ENCODE peak calls at places on chromosomes 2 and 18, in seven cellular contexts. One of them, this sample, is unnamed.

GRCh38 chr18:69725009-69725408 is 222.7 kb downstream of the CD226 start:
- DNase-seq in endothelial cell of umbilical vein: no peak
- DNase-seq in K562: no peak
- DNase-seq in HL-60: no peak
- DNase-seq in Panc1: no peak
- DNase-seq in spleen: no peak
- DNase-seq in vagina: no peak
- DNase-seq in this sample: no peak

GRCh38 chr18:79912994-79913831 is 38.2 kb downstream of the SLC66A2 start:
- DNase-seq in K562: no peak
- DNase-seq in spleen: peak
- DNase-seq in Panc1: no peak
- DNase-seq in HL-60: no peak
- DNase-seq in vagina: peak
- DNase-seq in endothelial cell of umbilical vein: no peak
- DNase-seq in this sample: no peak

GRCh38 chr2:37564356-37564755 is 107.1 kb downstream of the CDC42EP3 start:
- DNase-seq in vagina: no peak
- DNase-seq in HL-60: no peak
- DNase-seq in endothelial cell of umbilical vein: no peak
- DNase-seq in spleen: no peak
- DNase-seq in Panc1: no peak
- DNase-seq in K562: no peak
- DNase-seq in this sample: no peak

GRCh38 chr2:46170011-46170410 is 127.2 kb upstream of the EPAS1 start:
- DNase-seq in vagina: no peak
- DNase-seq in endothelial cell of umbilical vein: no peak
- DNase-seq in Panc1: no peak
- DNase-seq in spleen: no peak
- DNase-seq in K562: no peak
- DNase-seq in HL-60: no peak
- DNase-seq in this sample: no peak

GRCh38 chr18:79515944-79516351 is 120.2 kb downstream of the NFATC1 start:
- DNase-seq in endothelial cell of umbilical vein: no peak
- DNase-seq in Panc1: no peak
- DNase-seq in vagina: peak
- DNase-seq in spleen: peak
- DNase-seq in K562: peak
- DNase-seq in HL-60: no peak
- DNase-seq in this sample: peak

GRCh38 chr18:6994719-6995430 is 122.7 kb downstream of the LAMA1 start:
- DNase-seq in spleen: no peak
- DNase-seq in K562: no peak
- DNase-seq in Panc1: no peak
- DNase-seq in endothelial cell of umbilical vein: no peak
- DNase-seq in HL-60: no peak
- DNase-seq in vagina: no peak
- DNase-seq in this sample: no peak

GRCh38 chr2:183093857-183094657 is 15.5 kb downstream of the DUSP19 start:
- DNase-seq in HL-60: no peak
- DNase-seq in endothelial cell of umbilical vein: peak
- DNase-seq in vagina: no peak
- DNase-seq in Panc1: no peak
- DNase-seq in spleen: no peak
- DNase-seq in K562: no peak
- DNase-seq in this sample: no peak

GRCh38 chr2:47195149-47195548 is 40.0 kb upstream of the STPG4 start:
- DNase-seq in vagina: no peak
- DNase-seq in endothelial cell of umbilical vein: peak
- DNase-seq in HL-60: no peak
- DNase-seq in Panc1: no peak
- DNase-seq in spleen: no peak
- DNase-seq in K562: no peak
- DNase-seq in this sample: no peak

GRCh38 chr2:111618577-111618930 is 265.4 kb downstream of the ANAPC1 start:
- DNase-seq in endothelial cell of umbilical vein: peak
- DNase-seq in spleen: peak
- DNase-seq in HL-60: peak
- DNase-seq in vagina: peak
- DNase-seq in Panc1: no peak
- DNase-seq in K562: no peak
- DNase-seq in this sample: no peak

DNA sequence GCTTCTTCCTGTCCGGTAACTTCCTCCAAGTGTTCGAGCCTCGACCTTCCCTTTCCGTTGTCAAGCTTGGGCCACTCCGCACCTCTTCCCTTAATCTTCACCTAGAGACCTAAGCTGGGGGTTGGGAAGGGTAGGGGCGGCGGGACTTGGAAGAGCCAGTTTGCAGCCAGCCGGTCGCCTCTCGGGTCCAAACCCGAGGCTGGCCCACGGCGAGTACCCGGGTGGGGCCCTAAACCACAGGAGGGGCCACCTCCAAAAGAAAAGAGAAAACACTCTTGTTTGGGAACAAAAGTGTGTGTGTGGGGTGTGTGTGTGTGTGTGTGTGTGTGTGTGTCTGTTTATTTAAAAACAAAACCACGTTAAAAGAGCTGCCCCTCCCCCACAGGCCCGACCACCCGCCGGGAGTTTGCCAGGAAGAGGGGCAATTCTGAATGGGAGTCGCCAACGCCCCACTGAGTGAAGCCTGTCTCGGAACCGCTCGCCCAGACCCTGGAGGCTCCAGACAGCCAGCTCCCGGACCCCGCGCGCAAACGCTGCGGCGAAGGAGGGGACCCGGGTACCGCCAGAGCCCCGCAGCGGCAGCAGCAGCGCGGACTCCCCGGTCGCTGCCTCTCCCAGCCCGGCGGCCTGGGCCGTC is 476 bp upstream of the RHOB start:
- DNase-seq in Panc1: no peak
- DNase-seq in vagina: no peak
- DNase-seq in HL-60: no peak
- DNase-seq in K562: no peak
- DNase-seq in endothelial cell of umbilical vein: no peak
- DNase-seq in spleen: peak
- DNase-seq in this sample: peak
- TF ChIP-seq POLR2AphosphoS5 in Panc1: no peak
- TF ChIP-seq POLR2AphosphoS5 in vagina: no peak
- TF ChIP-seq POLR2AphosphoS5 in HL-60: no peak
- TF ChIP-seq POLR2AphosphoS5 in K562: no peak
- TF ChIP-seq POLR2AphosphoS5 in endothelial cell of umbilical vein: no peak
- TF ChIP-seq POLR2AphosphoS5 in spleen: no peak
- TF ChIP-seq POLR2AphosphoS5 in this sample: no peak

GRCh38 chr18:63850636-63851035 is 36.9 kb upstream of the SERPINB2 start:
- DNase-seq in vagina: no peak
- DNase-seq in HL-60: no peak
- DNase-seq in Panc1: no peak
- DNase-seq in spleen: no peak
- DNase-seq in K562: no peak
- DNase-seq in endothelial cell of umbilical vein: no peak
- DNase-seq in this sample: no peak
- TF ChIP-seq CTCF in vagina: no peak
- TF ChIP-seq CTCF in HL-60: no peak
- TF ChIP-seq CTCF in Panc1: no peak
- TF ChIP-seq CTCF in spleen: no peak
- TF ChIP-seq CTCF in K562: no peak
- TF ChIP-seq CTCF in endothelial cell of umbilical vein: no peak
- TF ChIP-seq CTCF in this sample: no peak

GRCh38 chr2:216637472-216637871 is 4.3 kb downstream of the IGFBP2 start:
- DNase-seq in HL-60: no peak
- DNase-seq in Panc1: no peak
- DNase-seq in vagina: no peak
- DNase-seq in endothelial cell of umbilical vein: no peak
- DNase-seq in spleen: no peak
- DNase-seq in K562: no peak
- DNase-seq in this sample: no peak

GRCh38 chr2:216635171-216635570 is 2.0 kb downstream of the IGFBP2 start:
- DNase-seq in vagina: no peak
- DNase-seq in endothelial cell of umbilical vein: peak
- DNase-seq in K562: no peak
- DNase-seq in spleen: no peak
- DNase-seq in HL-60: no peak
- DNase-seq in Panc1: no peak
- DNase-seq in this sample: no peak

GRCh38 chr2:216635701-216636541 is 2.7 kb downstream of the IGFBP2 start:
- DNase-seq in K562: no peak
- DNase-seq in HL-60: no peak
- DNase-seq in vagina: no peak
- DNase-seq in Panc1: no peak
- DNase-seq in endothelial cell of umbilical vein: no peak
- DNase-seq in spleen: no peak
- DNase-seq in this sample: no peak

GRCh38 chr2:216634317-216635148 is 1.3 kb downstream of the IGFBP2 start:
- DNase-seq in endothelial cell of umbilical vein: peak
- DNase-seq in HL-60: no peak
- DNase-seq in Panc1: no peak
- DNase-seq in K562: no peak
- DNase-seq in vagina: no peak
- DNase-seq in spleen: no peak
- DNase-seq in this sample: no peak

GRCh38 chr2:216636570-216637450 is 3.6 kb downstream of the IGFBP2 start:
- DNase-seq in vagina: no peak
- DNase-seq in Panc1: peak
- DNase-seq in HL-60: peak
- DNase-seq in K562: peak
- DNase-seq in spleen: no peak
- DNase-seq in endothelial cell of umbilical vein: peak
- DNase-seq in this sample: no peak
- TF ChIP-seq POLR2AphosphoS5 in vagina: peak
- TF ChIP-seq POLR2AphosphoS5 in Panc1: no peak
- TF ChIP-seq POLR2AphosphoS5 in HL-60: no peak
- TF ChIP-seq POLR2AphosphoS5 in K562: no peak
- TF ChIP-seq POLR2AphosphoS5 in spleen: peak
- TF ChIP-seq POLR2AphosphoS5 in endothelial cell of umbilical vein: no peak
- TF ChIP-seq POLR2AphosphoS5 in this sample: no peak

GRCh38 chr18:48951448-48952286 is 902 bp upstream of the SMAD7 start:
- DNase-seq in K562: peak
- DNase-seq in endothelial cell of umbilical vein: peak
- DNase-seq in vagina: no peak
- DNase-seq in HL-60: peak
- DNase-seq in spleen: peak
- DNase-seq in Panc1: no peak
- DNase-seq in this sample: peak
- TF ChIP-seq CTCF in K562: no peak
- TF ChIP-seq CTCF in endothelial cell of umbilical vein: no peak
- TF ChIP-seq CTCF in vagina: no peak
- TF ChIP-seq CTCF in HL-60: no peak
- TF ChIP-seq CTCF in spleen: peak
- TF ChIP-seq CTCF in Panc1: peak
- TF ChIP-seq CTCF in this sample: no peak